ENCODE peak calls at places on chromosomes 6 and 20, in eight cellular contexts. Y is transverse colon, F is stomach, N is ovary, I is spleen, C is heart left ventricle, H is A549, G is breast epithelium. O is an unnamed sample.

GRCh38 chr6:36791085-36791484 is 48.2 kb downstream of the CPNE5 start:
- DNase-seq in Y (no peak), F (no peak), N (no peak), I (no peak), C (no peak), H (no peak), G (no peak), O (no peak)

GRCh38 chr20:49674383-49675352 is 39.0 kb downstream of the B4GALT5 start:
- DNase-seq in Y (peak; percentile 32), F (no peak), N (no peak), I (no peak), C (no peak), H (peak; percentile 93), G (no peak), O (no peak)

GRCh38 chr20:46243707-46244628 is 64.3 kb downstream of the CDH22 start:
- DNase-seq in Y (no peak), F (no peak), N (no peak), I (no peak), C (no peak), H (no peak), G (no peak), O (no peak)

GRCh38 chr6:67914419-67914818 is 720.7 kb upstream of the ADGRB3 start:
- DNase-seq in Y (no peak), F (no peak), N (no peak), I (no peak), C (no peak), H (no peak), G (no peak), O (no peak)

GRCh38 chr6:125950293-125950692 is 6.3 kb upstream of the HINT3 start:
- DNase-seq in Y (no peak), F (no peak), N (no peak), I (no peak), C (no peak), H (peak; percentile 85), G (no peak), O (no peak)

GRCh38 chr6:26025047-26025893 is 62.0 kb upstream of the HFE start:
- DNase-seq in Y (no peak), F (no peak), N (no peak), I (no peak), C (peak; percentile 45), H (peak; percentile 77), G (no peak), O (no peak)

GRCh38 chr6:15985354-15985995 is 143.4 kb upstream of the MYLIP start:
- DNase-seq in Y (no peak), F (no peak), N (no peak), I (no peak), C (no peak), H (no peak), G (no peak), O (no peak)

GRCh38 chr20:45970646-45971424 is 1.2 kb downstream of the ZNF335 start:
- DNase-seq in Y (peak; percentile 41), F (peak; percentile 30), N (no peak), I (peak; percentile 93), C (no peak), H (no peak), G (peak; percentile 57), O (no peak)

GRCh38 chr6:170192905-170193304 is 98.0 kb downstream of the DLL1 start:
- DNase-seq in Y (no peak), F (no peak), N (no peak), I (no peak), C (no peak), H (no peak), G (no peak), O (no peak)

GRCh38 chr6:148407372-148407771 is 64.7 kb downstream of the SASH1 start:
- DNase-seq in Y (no peak), F (no peak), N (no peak), I (no peak), C (no peak), H (peak; percentile 30), G (no peak), O (peak; percentile 63)

DNA sequence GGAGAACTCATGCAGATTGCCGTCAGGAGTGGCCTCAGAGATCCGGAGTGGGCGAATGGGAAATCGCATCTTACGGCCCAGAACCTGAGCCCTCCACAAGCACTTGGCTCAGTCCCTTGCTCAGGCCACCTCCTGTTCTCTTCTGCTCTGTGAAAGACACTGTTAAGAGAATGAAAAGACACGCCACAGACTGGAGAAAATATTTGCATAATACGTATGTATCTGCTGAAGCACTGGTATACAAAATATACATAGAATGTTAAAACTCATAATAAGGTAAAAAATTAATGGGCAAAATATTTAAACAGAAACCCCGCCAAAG is 838 bp upstream of the POM121L2 start:
- DNase-seq in Y (no peak), F (no peak), N (no peak), I (no peak), C (no peak), H (no peak), G (no peak), O (no peak)
- TF ChIP-seq CTCF in Y (no peak), F (no peak), N (no peak), I (no peak), C (no peak), H (no peak), G (no peak), O (no peak)

DNA sequence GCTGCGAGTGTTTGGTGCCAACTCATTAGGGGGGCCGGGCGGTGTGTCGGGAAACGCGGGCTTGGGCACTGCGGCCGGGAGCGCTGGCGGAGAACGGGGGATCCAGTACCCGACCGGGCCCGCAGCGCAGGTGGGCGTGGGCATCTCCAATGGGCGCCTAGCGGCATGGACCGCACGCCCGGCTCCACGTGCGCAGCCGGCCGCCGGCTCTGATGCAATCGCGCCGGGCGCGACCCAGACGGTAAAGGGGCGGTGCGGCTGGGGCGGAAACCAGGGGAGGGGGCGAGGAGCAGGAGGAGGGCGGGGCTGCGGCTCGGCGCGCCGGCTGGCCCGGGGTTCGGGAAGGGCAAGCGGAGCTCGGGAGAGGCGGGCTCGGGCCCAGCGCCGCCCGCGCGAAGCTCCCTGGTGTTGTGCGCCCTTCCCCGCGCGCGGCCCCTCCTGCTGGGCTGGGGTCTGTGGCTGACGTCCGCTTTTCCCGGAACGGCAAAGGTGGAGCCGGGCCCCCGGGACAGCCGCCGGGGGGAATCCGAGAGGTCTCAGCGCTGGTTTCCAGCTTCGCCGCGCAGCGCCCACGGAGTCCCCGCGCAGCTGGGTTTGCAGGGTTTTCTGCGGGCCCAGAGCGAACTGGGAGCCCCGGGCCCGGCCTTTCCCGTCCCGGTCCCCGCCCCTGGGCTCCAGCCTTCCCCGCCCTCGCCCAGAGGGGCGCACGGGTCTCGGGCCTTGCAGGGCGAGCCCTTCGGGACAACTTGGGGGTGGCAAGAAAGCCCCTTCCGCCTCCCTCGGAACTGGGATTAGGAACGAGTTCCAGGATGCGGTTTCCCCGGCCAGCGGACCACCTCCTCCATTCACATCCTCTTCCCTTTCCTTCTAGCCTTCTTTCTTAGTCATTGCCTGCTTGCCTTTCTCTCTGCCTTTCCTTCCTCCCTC is 908 bp downstream of the MTHFD1L start:
- DNase-seq in Y (peak; percentile 79), F (peak; percentile 70), N (peak; percentile 93), I (peak; percentile 93), C (peak; percentile 88), H (peak; percentile 84), G (peak; percentile 54), O (peak; percentile 45)
- TF ChIP-seq POLR2A in Y (no peak), F (no peak), N (peak; percentile 78), I (no peak), C (peak; percentile 48), H (peak; percentile 23), G (no peak), O (no peak)

DNA sequence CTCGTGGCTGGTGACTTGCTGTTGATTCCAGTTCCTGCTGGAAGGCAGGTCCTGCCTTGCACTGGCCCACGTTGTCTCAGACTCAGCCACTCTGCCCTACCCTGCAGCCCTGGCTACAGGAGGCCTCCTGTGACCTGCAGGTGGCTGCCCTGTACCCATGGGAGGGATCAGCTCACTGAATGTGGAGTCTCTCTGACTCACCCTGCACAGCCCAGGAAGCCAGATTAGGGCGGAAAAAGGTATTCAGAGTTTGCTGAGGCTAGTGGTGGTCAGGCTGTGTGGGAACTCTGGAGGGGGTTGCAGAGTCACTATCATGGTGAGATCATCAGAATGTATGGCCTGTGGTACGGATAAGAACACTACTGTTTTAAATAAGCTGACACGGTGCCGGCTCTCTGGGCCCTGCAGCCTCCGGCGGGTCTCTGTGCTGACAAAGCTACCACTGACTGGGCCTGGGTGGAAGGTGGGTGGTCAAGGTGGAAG is 24.7 kb upstream of the PYGB start:
- DNase-seq in Y (peak; percentile 71), F (peak; percentile 69), N (no peak), I (no peak), C (no peak), H (peak; percentile 92), G (no peak), O (peak; percentile 83)
- TF ChIP-seq CTCF in Y (no peak), F (no peak), N (no peak), I (no peak), C (no peak), H (peak; percentile 47), G (no peak), O (no peak)

GRCh38 chr6:39114707-39115599 is at the start of gene SAYSD1:
- DNase-seq in Y (peak; percentile 94), F (peak; percentile 95), N (peak; percentile 93), I (peak; percentile 99), C (peak; percentile 92), H (peak; percentile 91), G (peak; percentile 84), O (peak; percentile 98)
- TF ChIP-seq POLR2A in Y (peak; percentile 84), F (no peak), N (peak; percentile 63), I (peak; percentile 25), C (peak; percentile 75), H (peak; percentile 29), G (peak; percentile 68), O (no peak)

GRCh38 chr20:1800777-1801176 is 94.4 kb upstream of the SIRPA start:
- DNase-seq in Y (no peak), F (no peak), N (no peak), I (no peak), C (no peak), H (peak; percentile 56), G (no peak), O (no peak)
- TF ChIP-seq CTCF in Y (peak; percentile 19), F (no peak), N (no peak), I (no peak), C (peak; percentile 44), H (peak; percentile 64), G (no peak), O (no peak)

DNA sequence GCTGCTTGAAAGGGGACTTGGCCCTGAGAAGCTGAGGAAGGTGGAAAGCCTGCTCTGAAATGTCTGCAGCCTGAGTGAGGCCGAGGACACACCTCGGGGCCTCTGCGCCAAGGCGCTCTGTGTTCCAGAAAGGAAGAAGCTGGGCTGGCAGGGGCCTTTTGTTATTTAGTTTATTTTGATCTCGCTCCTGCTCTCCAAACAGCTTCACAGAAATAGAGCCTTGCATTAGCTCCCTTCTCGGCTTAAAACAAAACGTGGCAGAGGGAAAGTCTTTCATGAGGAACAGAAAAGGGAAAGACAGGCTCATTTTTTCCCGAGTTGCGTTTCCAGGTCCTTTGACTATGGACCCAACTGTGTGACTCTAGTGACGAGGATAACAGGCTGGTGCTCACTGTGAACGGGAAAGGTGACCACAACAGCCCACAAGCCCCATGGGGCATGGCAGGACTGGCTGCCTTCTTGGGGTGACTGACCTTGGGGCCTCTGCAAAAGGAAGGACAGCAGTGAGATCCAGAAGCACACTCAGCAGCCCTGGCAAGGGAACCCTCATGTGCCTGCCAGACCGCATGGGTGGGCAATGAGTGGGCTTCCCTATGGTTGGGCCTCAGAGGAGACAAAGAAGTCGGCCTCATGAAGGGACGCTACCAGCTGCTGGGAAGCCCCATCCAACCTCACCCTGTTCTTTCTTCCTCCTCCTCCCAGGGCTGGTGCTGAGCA is 18.7 kb downstream of the LEMD2 start:
- DNase-seq in Y (no peak), F (no peak), N (no peak), I (no peak), C (no peak), H (no peak), G (no peak), O (no peak)
- TF ChIP-seq POLR2A in Y (peak; percentile 12), F (no peak), N (no peak), I (no peak), C (no peak), H (no peak), G (no peak), O (no peak)

GRCh38 chr6:21123485-21124436 is 469.8 kb upstream of the SOX4 start:
- DNase-seq in Y (no peak), F (no peak), N (no peak), I (no peak), C (no peak), H (no peak), G (no peak), O (no peak)
- TF ChIP-seq CTCF in Y (no peak), F (no peak), N (no peak), I (no peak), C (no peak), H (no peak), G (no peak), O (no peak)

O was measured in lower leg skin.